ENCODE peak calls at places on chromosome X, in five cellular contexts. One of them, this sample, is unnamed.

GRCh38 chrX:1165535-1166196 is 46.8 kb downstream of the CRLF2 start:
- DNase-seq in naive thymus-derived CD4-positive, alpha-beta T cell: peak
- DNase-seq in NCI-H460: peak
- DNase-seq in CD8-positive, alpha-beta memory T cell: peak
- DNase-seq in stromal cell of bone marrow: no peak
- DNase-seq in this sample: peak

GRCh38 chrX:120365320-120365719 is 3.4 kb downstream of the ATP1B4 start:
- DNase-seq in naive thymus-derived CD4-positive, alpha-beta T cell: no peak
- DNase-seq in NCI-H460: peak
- DNase-seq in CD8-positive, alpha-beta memory T cell: peak
- DNase-seq in stromal cell of bone marrow: no peak
- DNase-seq in this sample: no peak

GRCh38 chrX:97189668-97190067 is 306.0 kb downstream of the RPA4 start:
- DNase-seq in naive thymus-derived CD4-positive, alpha-beta T cell: no peak
- DNase-seq in NCI-H460: no peak
- DNase-seq in CD8-positive, alpha-beta memory T cell: no peak
- DNase-seq in stromal cell of bone marrow: no peak
- DNase-seq in this sample: no peak

GRCh38 chrX:100643943-100644587 is at the start of gene SRPX2:
- DNase-seq in naive thymus-derived CD4-positive, alpha-beta T cell: no peak
- DNase-seq in NCI-H460: peak
- DNase-seq in CD8-positive, alpha-beta memory T cell: no peak
- DNase-seq in stromal cell of bone marrow: peak
- DNase-seq in this sample: no peak

GRCh38 chrX:54640721-54641120 is 110.7 kb downstream of the GNL3L start:
- DNase-seq in naive thymus-derived CD4-positive, alpha-beta T cell: no peak
- DNase-seq in NCI-H460: no peak
- DNase-seq in CD8-positive, alpha-beta memory T cell: no peak
- DNase-seq in stromal cell of bone marrow: peak
- DNase-seq in this sample: no peak

GRCh38 chrX:111086521-111087127 is 9.4 kb upstream of the PAK3 start:
- DNase-seq in naive thymus-derived CD4-positive, alpha-beta T cell: no peak
- DNase-seq in NCI-H460: no peak
- DNase-seq in CD8-positive, alpha-beta memory T cell: no peak
- DNase-seq in stromal cell of bone marrow: no peak
- DNase-seq in this sample: no peak

GRCh38 chrX:96126182-96126581 is 558.5 kb upstream of the DIAPH2 start:
- DNase-seq in naive thymus-derived CD4-positive, alpha-beta T cell: no peak
- DNase-seq in NCI-H460: no peak
- DNase-seq in CD8-positive, alpha-beta memory T cell: no peak
- DNase-seq in stromal cell of bone marrow: no peak
- DNase-seq in this sample: no peak

GRCh38 chrX:20060961-20061868 is 55.5 kb downstream of the MAP7D2 start:
- DNase-seq in naive thymus-derived CD4-positive, alpha-beta T cell: no peak
- DNase-seq in NCI-H460: no peak
- DNase-seq in CD8-positive, alpha-beta memory T cell: no peak
- DNase-seq in stromal cell of bone marrow: no peak
- DNase-seq in this sample: no peak

GRCh38 chrX:150052226-150052625 is 113.9 kb upstream of the EOLA2 start:
- DNase-seq in naive thymus-derived CD4-positive, alpha-beta T cell: no peak
- DNase-seq in NCI-H460: no peak
- DNase-seq in CD8-positive, alpha-beta memory T cell: no peak
- DNase-seq in stromal cell of bone marrow: no peak
- DNase-seq in this sample: no peak

GRCh38 chrX:42992199-42992943 is 214.4 kb upstream of the PPP1R2C start:
- DNase-seq in naive thymus-derived CD4-positive, alpha-beta T cell: no peak
- DNase-seq in NCI-H460: no peak
- DNase-seq in CD8-positive, alpha-beta memory T cell: no peak
- DNase-seq in stromal cell of bone marrow: no peak
- DNase-seq in this sample: no peak

GRCh38 chrX:56231706-56232105 is 450 bp upstream of the KLF8 start:
- DNase-seq in naive thymus-derived CD4-positive, alpha-beta T cell: no peak
- DNase-seq in NCI-H460: no peak
- DNase-seq in CD8-positive, alpha-beta memory T cell: no peak
- DNase-seq in stromal cell of bone marrow: no peak
- DNase-seq in this sample: no peak

GRCh38 chrX:17590892-17591740 is 146.2 kb upstream of the SCML1 start:
- DNase-seq in naive thymus-derived CD4-positive, alpha-beta T cell: no peak
- DNase-seq in NCI-H460: peak
- DNase-seq in CD8-positive, alpha-beta memory T cell: no peak
- DNase-seq in stromal cell of bone marrow: peak
- DNase-seq in this sample: no peak

GRCh38 chrX:130726661-130727060 is 176.3 kb downstream of the ENOX2 start:
- DNase-seq in naive thymus-derived CD4-positive, alpha-beta T cell: no peak
- DNase-seq in NCI-H460: no peak
- DNase-seq in CD8-positive, alpha-beta memory T cell: no peak
- DNase-seq in stromal cell of bone marrow: peak
- DNase-seq in this sample: no peak

GRCh38 chrX:132745593-132745992 is 212.8 kb downstream of the HS6ST2 start:
- DNase-seq in naive thymus-derived CD4-positive, alpha-beta T cell: no peak
- DNase-seq in NCI-H460: no peak
- DNase-seq in CD8-positive, alpha-beta memory T cell: no peak
- DNase-seq in stromal cell of bone marrow: peak
- DNase-seq in this sample: no peak

GRCh38 chrX:133645251-133645650 is 230.0 kb upstream of the GPC4 start:
- DNase-seq in naive thymus-derived CD4-positive, alpha-beta T cell: no peak
- DNase-seq in NCI-H460: no peak
- DNase-seq in CD8-positive, alpha-beta memory T cell: no peak
- DNase-seq in stromal cell of bone marrow: no peak
- DNase-seq in this sample: no peak

GRCh38 chrX:54415534-54416350 is 24.5 kb upstream of the TSR2 start:
- DNase-seq in naive thymus-derived CD4-positive, alpha-beta T cell: no peak
- DNase-seq in NCI-H460: no peak
- DNase-seq in CD8-positive, alpha-beta memory T cell: no peak
- DNase-seq in stromal cell of bone marrow: no peak
- DNase-seq in this sample: no peak

GRCh38 chrX:102930990-102931756 is 5.9 kb upstream of the RAB40AL start:
- DNase-seq in naive thymus-derived CD4-positive, alpha-beta T cell: no peak
- DNase-seq in NCI-H460: no peak
- DNase-seq in CD8-positive, alpha-beta memory T cell: no peak
- DNase-seq in stromal cell of bone marrow: no peak
- DNase-seq in this sample: no peak

This sample was measured in esophagus muscularis mucosa.